ENCODE peak calls at places on chromosomes 3 and 15, in seven cellular contexts. O is GM12878, Z is HuH-7, G is GDM1, W is NCI-H748 treated with DMSO at 0.1 percent for 48 hours, F is A549, L is NCI-H1436. Q is an unnamed sample.
A peak's percentile ranks its signal among the peaks of the same experiment; 100 is the strongest.

GRCh38 chr15:78092111-78093041 is at the start of gene SH2D7:
- DNase-seq in Z (no peak), G (no peak), L (no peak), F (no peak), O (no peak), W (no peak), Q (no peak)

GRCh38 chr3:141486416-141486734 is 452 bp upstream of the RASA2 start:
- DNase-seq in L (no peak), F (no peak), Z (no peak), W (no peak), G (no peak), O (no peak), Q (no peak)

GRCh38 chr3:129057249-129057648 is 3.3 kb upstream of the GP9 start:
- DNase-seq in G (no peak), W (no peak), L (no peak), F (no peak), O (no peak), Z (no peak), Q (no peak)

GRCh38 chr15:40340740-40341400 is at the start of gene CCDC9B:
- DNase-seq in O (no peak), F (peak; percentile 69), L (peak; percentile 58), W (peak; percentile 10), Z (peak; percentile 77), G (no peak), Q (peak; percentile 91)

GRCh38 chr3:16079519-16079918 is 95.0 kb upstream of the GALNT15 start:
- DNase-seq in L (no peak), W (no peak), G (no peak), O (no peak), Z (no peak), F (no peak), Q (no peak)

GRCh38 chr15:89243046-89243690 is 611 bp upstream of the FANCI start:
- DNase-seq in G (no peak), W (no peak), O (no peak), Z (no peak), L (no peak), F (no peak), Q (no peak)

GRCh38 chr3:24365168-24365567 is 129.5 kb downstream of the THRB start:
- DNase-seq in L (no peak), G (no peak), Z (no peak), F (peak; percentile 84), W (no peak), O (no peak), Q (peak; percentile 73)

GRCh38 chr3:72451840-72452239 is 396.4 kb downstream of the SHQ1 start:
- DNase-seq in L (no peak), G (no peak), F (no peak), Z (no peak), O (no peak), W (no peak), Q (peak; percentile 13)

GRCh38 chr3:185983495-185984141 is 45.8 kb upstream of the TRA2B start:
- DNase-seq in F (peak; percentile 76), G (peak; percentile 10), O (no peak), W (no peak), L (peak; percentile 44), Z (peak; percentile 74), Q (peak; percentile 87)

GRCh38 chr15:100306098-100306497 is 35.7 kb downstream of the ADAMTS17 start:
- DNase-seq in L (no peak), Z (no peak), O (no peak), G (no peak), W (no peak), F (no peak), Q (no peak)

GRCh38 chr15:67322481-67322880 is 67.9 kb downstream of the IQCH start:
- DNase-seq in W (no peak), G (no peak), O (no peak), F (no peak), L (no peak), Z (no peak), Q (no peak)

GRCh38 chr3:106446271-106446670 is 577.5 kb upstream of the CBLB start:
- DNase-seq in O (no peak), Z (no peak), W (no peak), G (no peak), F (no peak), L (no peak), Q (no peak)

GRCh38 chr15:49752517-49752916 is 131.7 kb downstream of the DTWD1 start:
- DNase-seq in Z (no peak), L (no peak), G (no peak), F (no peak), W (no peak), O (no peak), Q (no peak)

GRCh38 chr3:46693038-46693896 is at the start of gene ALS2CL:
- DNase-seq in G (no peak), W (no peak), L (no peak), Z (peak; percentile 90), F (peak; percentile 35), O (no peak), Q (peak; percentile 87)

GRCh38 chr3:52524258-52524751 is 9.4 kb downstream of the NT5DC2 start:
- DNase-seq in L (no peak), G (no peak), Z (no peak), W (no peak), F (no peak), O (no peak), Q (no peak)

GRCh38 chr3:65961128-65961527 is 77.6 kb downstream of the MAGI1 start:
- DNase-seq in F (no peak), O (no peak), W (no peak), G (no peak), L (no peak), Z (no peak), Q (no peak)

GRCh38 chr15:79432345-79433311 is 492 bp downstream of the MINAR1 start:
- DNase-seq in G (no peak), W (no peak), Z (no peak), L (no peak), F (peak; percentile 17), O (no peak), Q (peak; percentile 20)

GRCh38 chr3:194386610-194387009 is 12.5 kb downstream of the GP5 start:
- DNase-seq in F (no peak), L (no peak), Z (no peak), O (no peak), W (no peak), G (no peak), Q (no peak)

GRCh38 chr3:71492969-71493368 is 90.6 kb downstream of the FOXP1 start:
- DNase-seq in Z (no peak), W (no peak), O (no peak), F (no peak), L (no peak), G (no peak), Q (no peak)

GRCh38 chr15:78149805-78150751 is 916 bp downstream of the IDH3A start:
- DNase-seq in W (peak; percentile 20), O (no peak), Z (no peak), G (no peak), L (no peak), F (peak; percentile 21), Q (no peak)

GRCh38 chr3:107598926-107599754 is 76.4 kb downstream of the BBX start:
- DNase-seq in O (peak; percentile 59), G (peak; percentile 59), Z (peak; percentile 54), W (no peak), L (peak; percentile 28), F (peak; percentile 54), Q (peak; percentile 74)

GRCh38 chr3:52318186-52318793 is 2.2 kb downstream of the DNAH1 start:
- DNase-seq in L (no peak), O (no peak), G (no peak), W (no peak), Z (no peak), F (no peak), Q (no peak)

GRCh38 chr15:67520276-67520975 is 505 bp upstream of the C15orf61 start:
- DNase-seq in O (no peak), Z (no peak), L (no peak), W (no peak), G (no peak), F (no peak), Q (no peak)

GRCh38 chr3:43096761-43097160 is 9.1 kb downstream of the POMGNT2 start:
- DNase-seq in L (no peak), W (no peak), Z (no peak), G (no peak), F (no peak), O (no peak), Q (no peak)

GRCh38 chr3:169264711-169265110 is 398.8 kb downstream of the MECOM start:
- DNase-seq in W (peak; percentile 22), G (no peak), O (no peak), F (no peak), Z (no peak), L (no peak), Q (peak; percentile 51)

GRCh38 chr3:59101091-59101738 is 51.4 kb upstream of the CFAP20DC start:
- DNase-seq in L (no peak), W (no peak), O (no peak), F (no peak), G (no peak), Z (no peak), Q (no peak)

GRCh38 chr15:36645106-36645505 is 65.7 kb downstream of the CDIN1 start:
- DNase-seq in O (no peak), F (peak; percentile 3), W (no peak), L (no peak), Z (no peak), G (no peak), Q (no peak)

GRCh38 chr3:127158614-127159221 is 34.2 kb upstream of the PRR23E start:
- DNase-seq in L (no peak), F (peak; percentile 6), G (no peak), O (no peak), Z (peak; percentile 29), W (peak; percentile 47), Q (peak; percentile 59)

GRCh38 chr15:90401499-90401898 is 13.5 kb downstream of the IQGAP1 start:
- DNase-seq in O (no peak), G (no peak), F (no peak), L (no peak), W (no peak), Z (no peak), Q (no peak)

GRCh38 chr3:143668924-143669790 is 179.1 kb downstream of the SLC9A9 start:
- DNase-seq in L (no peak), F (no peak), G (no peak), Z (no peak), W (no peak), O (peak; percentile 71), Q (no peak)

GRCh38 chr15:62392411-62392810 is 227.3 kb upstream of the C2CD4B start:
- DNase-seq in G (no peak), F (peak; percentile 5), W (no peak), L (no peak), O (no peak), Z (peak; percentile 67), Q (peak; percentile 48)